ENCODE peak calls at places on chromosomes 4 and X, in eight cellular contexts. X is SJSA1; Y is CD8-positive, alpha-beta T cell; K is GM23248; F is vagina; V is fibroblast of lung; Q is cardiac muscle cell; M is left ventricle myocardium inferior. C is an unnamed sample.
A peak's percentile ranks its signal among the peaks of the same experiment; 100 is the strongest.

GRCh38 chr4:113476800-113477199 is 284.7 kb downstream of the CAMK2D start:
- DNase-seq in F (no peak), X (no peak), V (peak; percentile 32), M (no peak), Y (no peak), Q (no peak), K (peak; percentile 67), C (no peak)

GRCh38 chr4:154719087-154719486 is 24.7 kb upstream of the LRAT start:
- DNase-seq in Y (no peak), X (no peak), K (peak; percentile 45), V (peak; percentile 63), F (no peak), M (no peak), Q (no peak), C (no peak)

GRCh38 chr4:6335040-6335590 is 65.5 kb downstream of the WFS1 start:
- DNase-seq in F (no peak), Y (no peak), X (no peak), V (no peak), K (no peak), M (no peak), Q (no peak), C (no peak)

GRCh38 chr4:166957451-166957850 is 276.8 kb downstream of the SPOCK3 start:
- DNase-seq in Y (no peak), Q (no peak), K (no peak), X (no peak), V (no peak), F (no peak), M (no peak), C (no peak)

GRCh38 chrX:115561605-115562491 is 874 bp downstream of the PLS3 start:
- DNase-seq in X (peak; percentile 48), M (peak; percentile 44), Q (peak; percentile 77), V (peak; percentile 55), Y (no peak), F (no peak), K (peak; percentile 67), C (no peak)

GRCh38 chr4:19736968-19737756 is 514.5 kb upstream of the SLIT2 start:
- DNase-seq in V (no peak), Q (no peak), Y (no peak), M (no peak), X (no peak), F (no peak), K (no peak), C (no peak)

GRCh38 chrX:40866878-40867277 is 131.5 kb upstream of the MED14 start:
- DNase-seq in K (peak; percentile 47), V (no peak), Y (no peak), Q (no peak), X (no peak), M (no peak), F (no peak), C (peak; percentile 26)

GRCh38 chr4:89298160-89298559 is 9.4 kb downstream of the GPRIN3 start:
- DNase-seq in X (no peak), F (no peak), M (no peak), Q (no peak), K (no peak), V (no peak), Y (no peak), C (no peak)

GRCh38 chrX:20740443-20740842 is 473.7 kb upstream of the RPS6KA3 start:
- DNase-seq in Y (no peak), F (no peak), V (no peak), M (no peak), K (no peak), X (no peak), Q (no peak), C (no peak)

GRCh38 chrX:77076896-77077295 is 370.3 kb upstream of the FGF16 start:
- DNase-seq in V (no peak), K (no peak), F (no peak), M (no peak), Q (no peak), X (no peak), Y (no peak), C (no peak)

GRCh38 chrX:149871940-149872339 is 9.0 kb upstream of the MAGEA8 start:
- DNase-seq in V (no peak), K (peak; percentile 1), Q (peak; percentile 10), X (no peak), M (no peak), F (no peak), Y (peak; percentile 16), C (no peak)

GRCh38 chrX:19682712-19683331 is 167.5 kb upstream of the MAP3K15 start:
- DNase-seq in F (no peak), M (peak; percentile 52), V (peak; percentile 95), Y (peak; percentile 60), Q (peak; percentile 23), X (peak; percentile 63), K (peak; percentile 94), C (peak; percentile 49)

GRCh38 chr4:151948351-151949016 is 187.7 kb upstream of the GATB start:
- DNase-seq in F (no peak), V (peak; percentile 3), Y (no peak), X (no peak), M (no peak), K (peak; percentile 91), Q (no peak), C (no peak)

GRCh38 chr4:2059034-2059725 is at the start of gene NAT8L:
- DNase-seq in Y (no peak), X (no peak), K (peak; percentile 47), M (peak; percentile 27), Q (peak; percentile 83), F (no peak), V (no peak), C (no peak)

GRCh38 chrX:100962811-100963210 is 6.7 kb upstream of the ARL13A start:
- DNase-seq in M (no peak), K (no peak), F (no peak), Y (no peak), Q (no peak), V (no peak), X (no peak), C (no peak)

GRCh38 chr4:145333786-145334185 is 147.9 kb upstream of the SMAD1 start:
- DNase-seq in M (no peak), X (no peak), K (no peak), V (no peak), F (no peak), Q (no peak), Y (no peak), C (no peak)

GRCh38 chr4:8351931-8352367 is 82.4 kb downstream of the HTRA3 start:
- DNase-seq in K (peak; percentile 15), V (peak; percentile 32), Y (no peak), F (no peak), Q (no peak), M (no peak), X (no peak), C (no peak)

GRCh38 chr4:177726111-177726510 is 283.9 kb upstream of the AGA start:
- DNase-seq in X (no peak), K (no peak), M (no peak), F (no peak), V (peak; percentile 41), Y (no peak), Q (no peak), C (no peak)

DNA sequence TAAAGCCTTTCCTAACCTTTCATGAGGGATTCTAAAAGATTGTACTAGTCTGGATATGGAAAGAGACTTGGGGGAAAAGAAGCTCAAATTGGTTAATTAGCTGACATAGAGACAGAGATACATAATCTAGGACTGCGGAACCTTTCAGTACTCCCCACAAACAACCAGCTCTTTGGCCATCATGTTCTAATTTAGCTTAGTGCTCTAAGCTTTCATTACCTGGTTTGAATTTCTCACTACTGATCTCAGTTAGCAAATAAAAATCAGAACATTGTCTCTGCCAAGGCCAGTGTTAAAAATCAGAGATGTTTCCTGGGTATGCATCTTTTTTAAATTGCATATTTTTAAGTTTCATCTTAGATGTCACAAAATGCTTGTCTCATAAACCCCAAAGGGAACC is 254.4 kb downstream of the GLUD2 start:
- DNase-seq in X (no peak), Q (no peak), Y (no peak), V (no peak), F (no peak), M (no peak), K (no peak), C (no peak)
- H3K4me1 ChIP-seq in X (no peaks in the 10 kb centered on the region), Q (no peaks in the 10 kb centered on the region), Y (no peaks in the 10 kb centered on the region), V (no peaks in the 10 kb centered on the region), F (no peaks in the 10 kb centered on the region), M (no peaks in the 10 kb centered on the region), K (no peaks in the 10 kb centered on the region), C (no peaks in the 10 kb centered on the region)

GRCh38 chrX:134010690-134011089 is 25.3 kb upstream of the GPC3 start:
- DNase-seq in F (no peak), Y (no peak), X (no peak), M (no peak), V (no peak), Q (no peak), K (no peak), C (no peak)

GRCh38 chrX:134004038-134004437 is 18.6 kb upstream of the GPC3 start:
- DNase-seq in Y (no peak), X (no peak), K (peak; percentile 42), F (no peak), V (peak; percentile 63), Q (no peak), M (no peak), C (no peak)

GRCh38 chrX:134002921-134003615 is 17.7 kb upstream of the GPC3 start:
- DNase-seq in X (no peak), Y (no peak), F (no peak), Q (no peak), K (no peak), M (no peak), V (no peak), C (no peak)

GRCh38 chrX:134006484-134007161 is 21.2 kb upstream of the GPC3 start:
- DNase-seq in Y (no peak), M (no peak), X (no peak), V (peak; percentile 20), F (no peak), Q (no peak), K (no peak), C (no peak)
- H3K4me1 ChIP-seq in Y (no peaks in the 10 kb centered on the region), M (no peaks in the 10 kb centered on the region), X (peaks cover 16% of the 10 kb centered on the region), V (no peaks in the 10 kb centered on the region), F (no peaks in the 10 kb centered on the region), Q (peaks cover 20% of the 10 kb centered on the region), K (no peaks in the 10 kb centered on the region), C (no peaks in the 10 kb centered on the region)

DNA sequence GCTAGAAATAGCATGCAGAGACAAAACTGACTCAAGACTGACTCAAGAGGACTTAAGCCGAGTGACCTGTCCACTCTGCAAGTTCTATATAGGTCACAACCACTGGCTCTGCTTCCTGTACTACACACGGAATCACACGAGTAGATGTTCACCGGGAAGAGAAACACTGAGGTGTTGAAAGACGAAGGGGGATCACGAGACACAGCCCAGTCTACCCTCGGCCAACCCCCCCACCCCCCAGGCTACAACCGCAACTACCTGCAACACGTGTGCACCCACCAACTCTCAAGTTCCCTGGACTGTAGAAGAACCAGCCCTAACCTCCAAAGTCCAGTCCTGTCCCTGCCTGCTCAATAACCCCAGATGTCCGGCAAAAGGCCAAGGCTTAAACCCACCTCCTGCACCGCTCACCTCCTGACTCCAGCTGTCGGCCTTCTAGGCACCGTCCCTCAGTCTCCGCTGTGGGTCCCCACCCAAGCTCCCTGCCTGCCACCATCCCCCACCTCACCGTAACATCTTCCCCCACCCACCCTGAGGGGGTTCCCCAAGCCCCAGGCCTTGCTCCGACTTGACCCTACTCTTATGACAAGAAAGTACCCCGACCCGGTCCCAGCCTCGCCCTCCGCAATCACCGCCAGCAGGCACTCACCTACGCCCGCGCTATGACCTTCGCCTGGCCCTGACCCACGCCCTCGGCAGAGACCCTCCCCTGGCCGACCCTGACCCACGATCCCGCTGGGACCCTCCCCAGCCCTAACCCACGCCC is 739 bp downstream of the GAK start:
- DNase-seq in F (peak; percentile 91), V (peak; percentile 24), Q (peak; percentile 19), X (no peak), M (no peak), K (peak; percentile 90), Y (no peak), C (peak; percentile 42)
- H3K4me1 ChIP-seq in F (peaks cover 47% of the 10 kb centered on the region), V (peaks cover 4% of the 10 kb centered on the region), Q (peaks cover 20% of the 10 kb centered on the region), X (peaks cover 5% of the 10 kb centered on the region), M (peaks cover 62% of the 10 kb centered on the region), K (peaks cover 23% of the 10 kb centered on the region), Y (peaks cover 40% of the 10 kb centered on the region), C (peaks cover 39% of the 10 kb centered on the region)

GRCh38 chr4:105075045-105075444 is 71.6 kb upstream of the TET2 start:
- DNase-seq in Y (no peak), M (no peak), V (no peak), F (no peak), Q (no peak), K (no peak), X (no peak), C (no peak)
- H3K4me1 ChIP-seq in Y (no peaks in the 10 kb centered on the region), M (no peaks in the 10 kb centered on the region), V (no peaks in the 10 kb centered on the region), F (no peaks in the 10 kb centered on the region), Q (no peaks in the 10 kb centered on the region), K (no peaks in the 10 kb centered on the region), X (no peaks in the 10 kb centered on the region), C (no peaks in the 10 kb centered on the region)